ENCODE peak calls at places on chromosomes 11 and 22, in ten cellular contexts. One of them, this sample, is unnamed.

GRCh38 chr11:62433553-62434301 is 14.9 kb downstream of the SCGB1A1 start:
- DNase-seq in H54: no peak
- DNase-seq in AG09319: no peak
- DNase-seq in hippocampal formation: no peak
- DNase-seq in dermis microvascular lymphatic vessel endothelial cell: peak; percentile 28
- DNase-seq in colonic mucosa: no peak
- DNase-seq in MM.1S: no peak
- DNase-seq in fibroblast of lung: no peak
- DNase-seq in germinal center: no peak
- DNase-seq in psoas muscle: no peak
- DNase-seq in this sample: no peak

GRCh38 chr11:10622108-10622507 is 53.6 kb upstream of the LYVE1 start:
- DNase-seq in H54: no peak
- DNase-seq in AG09319: no peak
- DNase-seq in hippocampal formation: no peak
- DNase-seq in dermis microvascular lymphatic vessel endothelial cell: no peak
- DNase-seq in colonic mucosa: no peak
- DNase-seq in MM.1S: no peak
- DNase-seq in fibroblast of lung: no peak
- DNase-seq in germinal center: no peak
- DNase-seq in psoas muscle: no peak
- DNase-seq in this sample: no peak

GRCh38 chr11:73198677-73199076 is 19.4 kb upstream of the P2RY2 start:
- DNase-seq in H54: no peak
- DNase-seq in AG09319: no peak
- DNase-seq in hippocampal formation: no peak
- DNase-seq in dermis microvascular lymphatic vessel endothelial cell: peak; percentile 21
- DNase-seq in colonic mucosa: no peak
- DNase-seq in MM.1S: no peak
- DNase-seq in fibroblast of lung: peak; percentile 20
- DNase-seq in germinal center: no peak
- DNase-seq in psoas muscle: no peak
- DNase-seq in this sample: no peak

GRCh38 chr11:123056835-123057491 is 5.0 kb downstream of the HSPA8 start:
- DNase-seq in H54: no peak
- DNase-seq in AG09319: no peak
- DNase-seq in hippocampal formation: no peak
- DNase-seq in dermis microvascular lymphatic vessel endothelial cell: no peak
- DNase-seq in colonic mucosa: no peak
- DNase-seq in MM.1S: no peak
- DNase-seq in fibroblast of lung: no peak
- DNase-seq in germinal center: no peak
- DNase-seq in psoas muscle: no peak
- DNase-seq in this sample: no peak

GRCh38 chr11:10477690-10478046 is 22.6 kb downstream of the AMPD3 start:
- DNase-seq in H54: no peak
- DNase-seq in AG09319: no peak
- DNase-seq in hippocampal formation: no peak
- DNase-seq in dermis microvascular lymphatic vessel endothelial cell: no peak
- DNase-seq in colonic mucosa: no peak
- DNase-seq in MM.1S: no peak
- DNase-seq in fibroblast of lung: no peak
- DNase-seq in germinal center: no peak
- DNase-seq in psoas muscle: no peak
- DNase-seq in this sample: no peak

GRCh38 chr22:20283674-20284066 is 15.6 kb upstream of the RTN4R start:
- DNase-seq in H54: no peak
- DNase-seq in AG09319: no peak
- DNase-seq in hippocampal formation: no peak
- DNase-seq in dermis microvascular lymphatic vessel endothelial cell: no peak
- DNase-seq in colonic mucosa: no peak
- DNase-seq in MM.1S: no peak
- DNase-seq in fibroblast of lung: no peak
- DNase-seq in germinal center: no peak
- DNase-seq in psoas muscle: no peak
- DNase-seq in this sample: no peak

GRCh38 chr11:87491381-87491780 is 453.6 kb downstream of the TMEM135 start:
- DNase-seq in H54: no peak
- DNase-seq in AG09319: no peak
- DNase-seq in hippocampal formation: no peak
- DNase-seq in dermis microvascular lymphatic vessel endothelial cell: no peak
- DNase-seq in colonic mucosa: no peak
- DNase-seq in MM.1S: no peak
- DNase-seq in fibroblast of lung: no peak
- DNase-seq in germinal center: no peak
- DNase-seq in psoas muscle: no peak
- DNase-seq in this sample: no peak

GRCh38 chr11:8832571-8833260 is 78.3 kb upstream of the AKIP1 start:
- DNase-seq in H54: peak; percentile 71
- DNase-seq in AG09319: peak; percentile 72
- DNase-seq in hippocampal formation: no peak
- DNase-seq in dermis microvascular lymphatic vessel endothelial cell: no peak
- DNase-seq in colonic mucosa: no peak
- DNase-seq in MM.1S: peak; percentile 38
- DNase-seq in fibroblast of lung: peak; percentile 91
- DNase-seq in germinal center: peak; percentile 26
- DNase-seq in psoas muscle: no peak
- DNase-seq in this sample: no peak

GRCh38 chr11:6052374-6052773 is 21.8 kb upstream of the OR56A1 start:
- DNase-seq in H54: no peak
- DNase-seq in AG09319: no peak
- DNase-seq in hippocampal formation: no peak
- DNase-seq in dermis microvascular lymphatic vessel endothelial cell: no peak
- DNase-seq in colonic mucosa: no peak
- DNase-seq in MM.1S: no peak
- DNase-seq in fibroblast of lung: no peak
- DNase-seq in germinal center: no peak
- DNase-seq in psoas muscle: no peak
- DNase-seq in this sample: no peak

GRCh38 chr11:70483077-70483861 is 84.9 kb downstream of the CTTN start:
- DNase-seq in H54: peak; percentile 85
- DNase-seq in AG09319: no peak
- DNase-seq in hippocampal formation: no peak
- DNase-seq in dermis microvascular lymphatic vessel endothelial cell: no peak
- DNase-seq in colonic mucosa: no peak
- DNase-seq in MM.1S: no peak
- DNase-seq in fibroblast of lung: peak; percentile 81
- DNase-seq in germinal center: peak; percentile 65
- DNase-seq in psoas muscle: no peak
- DNase-seq in this sample: no peak

GRCh38 chr22:49767355-49768062 is 60.2 kb downstream of the BRD1 start:
- DNase-seq in H54: peak; percentile 34
- DNase-seq in AG09319: no peak
- DNase-seq in hippocampal formation: no peak
- DNase-seq in dermis microvascular lymphatic vessel endothelial cell: peak; percentile 48
- DNase-seq in colonic mucosa: no peak
- DNase-seq in MM.1S: peak; percentile 46
- DNase-seq in fibroblast of lung: peak; percentile 38
- DNase-seq in germinal center: peak; percentile 29
- DNase-seq in psoas muscle: peak; percentile 14
- DNase-seq in this sample: no peak

GRCh38 chr22:42116848-42117424 is 13.7 kb downstream of the CYP2D6 start:
- DNase-seq in H54: no peak
- DNase-seq in AG09319: no peak
- DNase-seq in hippocampal formation: no peak
- DNase-seq in dermis microvascular lymphatic vessel endothelial cell: no peak
- DNase-seq in colonic mucosa: peak; percentile 71
- DNase-seq in MM.1S: no peak
- DNase-seq in fibroblast of lung: no peak
- DNase-seq in germinal center: no peak
- DNase-seq in psoas muscle: peak; percentile 32
- DNase-seq in this sample: no peak

GRCh38 chr11:45219411-45219810 is 66.7 kb downstream of the SYT13 start:
- DNase-seq in H54: no peak
- DNase-seq in AG09319: no peak
- DNase-seq in hippocampal formation: no peak
- DNase-seq in dermis microvascular lymphatic vessel endothelial cell: no peak
- DNase-seq in colonic mucosa: no peak
- DNase-seq in MM.1S: no peak
- DNase-seq in fibroblast of lung: no peak
- DNase-seq in germinal center: no peak
- DNase-seq in psoas muscle: no peak
- DNase-seq in this sample: no peak

GRCh38 chr22:35616043-35616442 is 1.1 kb downstream of the MB start:
- DNase-seq in H54: no peak
- DNase-seq in AG09319: no peak
- DNase-seq in hippocampal formation: no peak
- DNase-seq in dermis microvascular lymphatic vessel endothelial cell: no peak
- DNase-seq in colonic mucosa: no peak
- DNase-seq in MM.1S: no peak
- DNase-seq in fibroblast of lung: no peak
- DNase-seq in germinal center: no peak
- DNase-seq in psoas muscle: no peak
- DNase-seq in this sample: no peak

GRCh38 chr11:46102843-46103242 is 18.4 kb downstream of the PHF21A start:
- DNase-seq in H54: no peak
- DNase-seq in AG09319: no peak
- DNase-seq in hippocampal formation: no peak
- DNase-seq in dermis microvascular lymphatic vessel endothelial cell: no peak
- DNase-seq in colonic mucosa: no peak
- DNase-seq in MM.1S: no peak
- DNase-seq in fibroblast of lung: no peak
- DNase-seq in germinal center: no peak
- DNase-seq in psoas muscle: no peak
- DNase-seq in this sample: no peak

GRCh38 chr11:77732143-77732542 is 88.4 kb downstream of the RSF1 start:
- DNase-seq in H54: no peak
- DNase-seq in AG09319: no peak
- DNase-seq in hippocampal formation: no peak
- DNase-seq in dermis microvascular lymphatic vessel endothelial cell: no peak
- DNase-seq in colonic mucosa: no peak
- DNase-seq in MM.1S: no peak
- DNase-seq in fibroblast of lung: no peak
- DNase-seq in germinal center: no peak
- DNase-seq in psoas muscle: no peak
- DNase-seq in this sample: no peak

GRCh38 chr22:19929586-19930302 is 11.8 kb upstream of the COMT start:
- DNase-seq in H54: no peak
- DNase-seq in AG09319: no peak
- DNase-seq in hippocampal formation: no peak
- DNase-seq in dermis microvascular lymphatic vessel endothelial cell: no peak
- DNase-seq in colonic mucosa: no peak
- DNase-seq in MM.1S: no peak
- DNase-seq in fibroblast of lung: no peak
- DNase-seq in germinal center: no peak
- DNase-seq in psoas muscle: no peak
- DNase-seq in this sample: no peak

GRCh38 chr11:78575478-78575877 is 814 bp upstream of the NARS2 start:
- DNase-seq in H54: no peak
- DNase-seq in AG09319: no peak
- DNase-seq in hippocampal formation: no peak
- DNase-seq in dermis microvascular lymphatic vessel endothelial cell: no peak
- DNase-seq in colonic mucosa: no peak
- DNase-seq in MM.1S: no peak
- DNase-seq in fibroblast of lung: no peak
- DNase-seq in germinal center: no peak
- DNase-seq in psoas muscle: no peak
- DNase-seq in this sample: no peak

GRCh38 chr11:1560011-1560579 is 12.0 kb downstream of the DUSP8 start:
- DNase-seq in H54: no peak
- DNase-seq in AG09319: no peak
- DNase-seq in hippocampal formation: no peak
- DNase-seq in dermis microvascular lymphatic vessel endothelial cell: no peak
- DNase-seq in colonic mucosa: no peak
- DNase-seq in MM.1S: no peak
- DNase-seq in fibroblast of lung: no peak
- DNase-seq in germinal center: no peak
- DNase-seq in psoas muscle: no peak
- DNase-seq in this sample: no peak

GRCh38 chr11:7485854-7486425 is 634 bp downstream of the OLFML1 start:
- DNase-seq in H54: no peak
- DNase-seq in AG09319: no peak
- DNase-seq in hippocampal formation: no peak
- DNase-seq in dermis microvascular lymphatic vessel endothelial cell: no peak
- DNase-seq in colonic mucosa: no peak
- DNase-seq in MM.1S: no peak
- DNase-seq in fibroblast of lung: no peak
- DNase-seq in germinal center: no peak
- DNase-seq in psoas muscle: no peak
- DNase-seq in this sample: no peak

GRCh38 chr11:77182542-77183420 is 54.7 kb downstream of the MYO7A start:
- DNase-seq in H54: no peak
- DNase-seq in AG09319: no peak
- DNase-seq in hippocampal formation: no peak
- DNase-seq in dermis microvascular lymphatic vessel endothelial cell: no peak
- DNase-seq in colonic mucosa: no peak
- DNase-seq in MM.1S: no peak
- DNase-seq in fibroblast of lung: no peak
- DNase-seq in germinal center: no peak
- DNase-seq in psoas muscle: no peak
- DNase-seq in this sample: no peak

GRCh38 chr11:124648610-124649009 is 24.9 kb downstream of the SIAE start:
- DNase-seq in H54: no peak
- DNase-seq in AG09319: no peak
- DNase-seq in hippocampal formation: no peak
- DNase-seq in dermis microvascular lymphatic vessel endothelial cell: no peak
- DNase-seq in colonic mucosa: no peak
- DNase-seq in MM.1S: no peak
- DNase-seq in fibroblast of lung: no peak
- DNase-seq in germinal center: no peak
- DNase-seq in psoas muscle: no peak
- DNase-seq in this sample: no peak

GRCh38 chr22:35539910-35540599 is 576 bp upstream of the RASD2 start:
- DNase-seq in H54: peak; percentile 41
- DNase-seq in AG09319: no peak
- DNase-seq in hippocampal formation: no peak
- DNase-seq in dermis microvascular lymphatic vessel endothelial cell: no peak
- DNase-seq in colonic mucosa: peak; percentile 74
- DNase-seq in MM.1S: peak; percentile 67
- DNase-seq in fibroblast of lung: peak; percentile 24
- DNase-seq in germinal center: peak; percentile 94
- DNase-seq in psoas muscle: peak; percentile 67
- DNase-seq in this sample: no peak

GRCh38 chr11:86672007-86672621 is at the start of gene ME3:
- DNase-seq in H54: no peak
- DNase-seq in AG09319: no peak
- DNase-seq in hippocampal formation: no peak
- DNase-seq in dermis microvascular lymphatic vessel endothelial cell: peak; percentile 27
- DNase-seq in colonic mucosa: peak; percentile 71
- DNase-seq in MM.1S: peak; percentile 68
- DNase-seq in fibroblast of lung: peak; percentile 63
- DNase-seq in germinal center: no peak
- DNase-seq in psoas muscle: peak; percentile 70
- DNase-seq in this sample: no peak

GRCh38 chr11:102109896-102110760 is at the start of gene YAP1:
- DNase-seq in H54: peak; percentile 42
- DNase-seq in AG09319: peak; percentile 85
- DNase-seq in hippocampal formation: no peak
- DNase-seq in dermis microvascular lymphatic vessel endothelial cell: peak; percentile 77
- DNase-seq in colonic mucosa: peak; percentile 87
- DNase-seq in MM.1S: peak; percentile 83
- DNase-seq in fibroblast of lung: peak; percentile 97
- DNase-seq in germinal center: peak; percentile 50
- DNase-seq in psoas muscle: peak; percentile 94
- DNase-seq in this sample: peak; percentile 85